ENCODE peak calls at places on chromosomes 5 and 9, in five cellular contexts. V is amygdala, K is glutamatergic neuron, N is cardiac muscle cell, C is heart right ventricle. H is an unnamed sample.

GRCh38 chr5:168295574-168296201 is 4.2 kb downstream of the WWC1 start:
- DNase-seq in V (peak; percentile 47), K (no peak), N (peak; percentile 87), C (no peak), H (peak; percentile 86)

GRCh38 chr5:179228341-179229121 is 116.7 kb downstream of the ADAMTS2 start:
- DNase-seq in V (no peak), K (no peak), N (no peak), C (no peak), H (no peak)

GRCh38 chr5:90293931-90294330 is 115.6 kb downstream of the CETN3 start:
- DNase-seq in V (no peak), K (no peak), N (peak; percentile 86), C (no peak), H (no peak)

GRCh38 chr9:133654736-133655657 is 18.8 kb downstream of the DBH start:
- DNase-seq in V (no peak), K (no peak), N (no peak), C (no peak), H (no peak)

GRCh38 chr5:149724884-149725283 is 5.2 kb upstream of the PPARGC1B start:
- DNase-seq in V (no peak), K (no peak), N (no peak), C (no peak), H (no peak)

GRCh38 chr9:136533775-136534157 is 12.1 kb downstream of the NOTCH1 start:
- DNase-seq in V (no peak), K (no peak), N (no peak), C (no peak), H (no peak)

GRCh38 chr5:170626507-170627150 is 122.8 kb downstream of the KCNIP1 start:
- DNase-seq in V (no peak), K (peak; percentile 60), N (no peak), C (no peak), H (no peak)

GRCh38 chr5:134877159-134877558 is 3.0 kb downstream of the TXNDC15 start:
- DNase-seq in V (no peak), K (no peak), N (no peak), C (no peak), H (no peak)

GRCh38 chr5:36058776-36059175 is 7.9 kb downstream of the UGT3A2 start:
- DNase-seq in V (no peak), K (no peak), N (no peak), C (no peak), H (no peak)

GRCh38 chr9:137267933-137268355 is 9.6 kb upstream of the TOR4A start:
- DNase-seq in V (no peak), K (no peak), N (no peak), C (no peak), H (no peak)

GRCh38 chr9:73178044-73178443 is 26.4 kb downstream of the ANXA1 start:
- DNase-seq in V (no peak), K (no peak), N (no peak), C (no peak), H (no peak)

GRCh38 chr5:40486437-40487270 is 193.1 kb upstream of the PTGER4 start:
- DNase-seq in V (no peak), K (no peak), N (no peak), C (no peak), H (no peak)

GRCh38 chr5:14440598-14441401 is 140.8 kb upstream of the OTULINL start:
- DNase-seq in V (peak; percentile 46), K (no peak), N (peak; percentile 92), C (peak; percentile 62), H (peak; percentile 67)

GRCh38 chr5:21701317-21701716 is 1151.8 kb downstream of the CDH12 start:
- DNase-seq in V (no peak), K (no peak), N (no peak), C (no peak), H (no peak)

GRCh38 chr9:137582286-137582860 is 3.6 kb upstream of the DPH7 start:
- DNase-seq in V (no peak), K (peak; percentile 53), N (no peak), C (no peak), H (no peak)

GRCh38 chr5:89396262-89396975 is 513.4 kb upstream of the MEF2C start:
- DNase-seq in V (no peak), K (no peak), N (peak; percentile 72), C (no peak), H (no peak)

GRCh38 chr5:175831507-175831906 is 39.9 kb upstream of the CPLX2 start:
- DNase-seq in V (no peak), K (no peak), N (no peak), C (no peak), H (no peak)

GRCh38 chr9:79980440-79980839 is 408.7 kb downstream of the TLE4 start:
- DNase-seq in V (no peak), K (no peak), N (no peak), C (no peak), H (no peak)

GRCh38 chr9:124339603-124340146 is 75.6 kb downstream of the PSMB7 start:
- DNase-seq in V (no peak), K (peak; percentile 35), N (no peak), C (no peak), H (no peak)

GRCh38 chr5:127400946-127401670 is 110.5 kb downstream of the MEGF10 start:
- DNase-seq in V (no peak), K (no peak), N (no peak), C (no peak), H (no peak)

GRCh38 chr9:114619205-114619758 is 8.2 kb downstream of the TMEM268 start:
- DNase-seq in V (no peak), K (no peak), N (no peak), C (no peak), H (no peak)

GRCh38 chr5:10153394-10153793 is 96.3 kb downstream of the ATPSCKMT start:
- DNase-seq in V (no peak), K (no peak), N (no peak), C (no peak), H (no peak)

GRCh38 chr5:132487841-132488555 is 2.6 kb downstream of the IRF1 start:
- DNase-seq in V (no peak), K (no peak), N (no peak), C (no peak), H (no peak)

GRCh38 chr5:93430673-93431192 is 150.3 kb downstream of the NR2F1-AS1 start:
- DNase-seq in V (no peak), K (no peak), N (no peak), C (no peak), H (no peak)

H was measured in HTR-8/SVneo.